ENCODE peak calls at places on chromosomes 13 and 19, in six cellular contexts. R, J, U, V, P and H are unnamed samples.

GRCh38 chr19:14440049-14440448 is 6.9 kb downstream of the PKN1 start:
- DNase-seq in R (peak), J (no peak), U (no peak), V (peak), P (peak), H (no peak)

GRCh38 chr13:92721610-92722009 is 505.0 kb upstream of the GPC6 start:
- DNase-seq in R (no peak), J (no peak), U (no peak), V (no peak), P (no peak), H (no peak)

GRCh38 chr19:19160489-19161035 is 9.5 kb downstream of the MEF2B start:
- DNase-seq in R (no peak), J (no peak), U (no peak), V (no peak), P (no peak), H (no peak)

GRCh38 chr13:60976367-60976766 is 439.3 kb downstream of the PCDH20 start:
- DNase-seq in R (no peak), J (no peak), U (no peak), V (no peak), P (no peak), H (no peak)

GRCh38 chr13:26980099-26981031 is 191.2 kb downstream of the USP12 start:
- DNase-seq in R (no peak), J (no peak), U (peak), V (no peak), P (no peak), H (no peak)

GRCh38 chr19:50790898-50791562 is 815 bp downstream of the ACP4 start:
- DNase-seq in R (no peak), J (no peak), U (no peak), V (no peak), P (no peak), H (peak)

GRCh38 chr19:41111296-41111695 is 2.9 kb upstream of the CYP2F1 start:
- DNase-seq in R (no peak), J (no peak), U (no peak), V (no peak), P (no peak), H (no peak)

GRCh38 chr19:7869910-7870511 is 4.2 kb downstream of the PRR36 start:
- DNase-seq in R (no peak), J (peak), U (peak), V (peak), P (peak), H (no peak)

GRCh38 chr19:13104848-13105646 is 2.4 kb upstream of the LYL1 start:
- DNase-seq in R (no peak), J (no peak), U (no peak), V (no peak), P (no peak), H (no peak)

GRCh38 chr19:14187586-14187985 is 18.4 kb downstream of the ADGRL1 start:
- DNase-seq in R (no peak), J (no peak), U (no peak), V (no peak), P (no peak), H (no peak)

GRCh38 chr13:80924596-80924995 is 583.7 kb upstream of the SPRY2 start:
- DNase-seq in R (no peak), J (no peak), U (peak), V (peak), P (peak), H (peak)

GRCh38 chr13:70893832-70894231 is 785.6 kb upstream of the KLHL1 start:
- DNase-seq in R (no peak), J (no peak), U (no peak), V (peak), P (no peak), H (peak)

GRCh38 chr13:79226938-79227337 is 179.1 kb downstream of the RBM26 start:
- DNase-seq in R (no peak), J (no peak), U (no peak), V (no peak), P (no peak), H (no peak)

GRCh38 chr13:65505941-65506340 is 1724.2 kb downstream of the PCDH9 start:
- DNase-seq in R (no peak), J (no peak), U (no peak), V (no peak), P (no peak), H (no peak)

GRCh38 chr13:60109285-60109684 is 54.4 kb downstream of the DIAPH3 start:
- DNase-seq in R (no peak), J (no peak), U (no peak), V (no peak), P (no peak), H (no peak)

GRCh38 chr13:100513987-100514670 is 74.5 kb downstream of the GGACT start:
- DNase-seq in R (no peak), J (no peak), U (no peak), V (peak), P (peak), H (peak)

GRCh38 chr19:22532388-22533310 is 101.5 kb upstream of the ZNF492 start:
- DNase-seq in R (no peak), J (no peak), U (no peak), V (no peak), P (no peak), H (no peak)

GRCh38 chr13:31051999-31052398 is 109.7 kb downstream of the HSPH1 start:
- DNase-seq in R (no peak), J (no peak), U (no peak), V (no peak), P (no peak), H (no peak)

GRCh38 chr13:64314286-64314685 is 2898.6 kb upstream of the PCDH20 start:
- DNase-seq in R (no peak), J (no peak), U (no peak), V (peak), P (peak), H (peak)

GRCh38 chr19:40605201-40605971 is 4.2 kb downstream of the LTBP4 start:
- DNase-seq in R (peak), J (peak), U (peak), V (peak), P (peak), H (peak)

GRCh38 chr13:66659291-66660012 is 570.7 kb downstream of the PCDH9 start:
- DNase-seq in R (no peak), J (no peak), U (no peak), V (peak), P (peak), H (peak)

GRCh38 chr19:1568320-1569019 is at the start of gene MEX3D:
- DNase-seq in R (peak), J (peak), U (peak), V (peak), P (peak), H (peak)

GRCh38 chr13:67299731-67300130 is 69.6 kb upstream of the PCDH9 start:
- DNase-seq in R (no peak), J (no peak), U (no peak), V (peak), P (peak), H (peak)

GRCh38 chr13:99150575-99151370 is 49.9 kb upstream of the UBAC2 start:
- DNase-seq in R (no peak), J (no peak), U (no peak), V (peak), P (peak), H (peak)

GRCh38 chr19:12639901-12640613 is 26.5 kb downstream of the MAN2B1 start:
- DNase-seq in R (peak), J (peak), U (peak), V (peak), P (peak), H (peak)

GRCh38 chr13:82070411-82070810 is 1729.5 kb upstream of the SPRY2 start:
- DNase-seq in R (no peak), J (no peak), U (no peak), V (no peak), P (no peak), H (no peak)

GRCh38 chr19:38850976-38851621 is 1.3 kb upstream of the HNRNPL start:
- DNase-seq in R (no peak), J (no peak), U (no peak), V (peak), P (no peak), H (no peak)

GRCh38 chr19:19062454-19063182 is 1.2 kb upstream of the SLC25A42 start:
- DNase-seq in R (peak), J (no peak), U (peak), V (peak), P (peak), H (peak)